ENCODE peak calls at places on chromosomes 7 and 10, in eight cellular contexts. One of them, this sample, is unnamed.

GRCh38 chr7:55212838-55213237 is 152.3 kb upstream of the LANCL2 start:
- DNase-seq in CD8-positive, alpha-beta memory T cell: no peak
- DNase-seq in body of pancreas: no peak
- DNase-seq in psoas muscle: no peak
- DNase-seq in keratinocyte: no peak
- DNase-seq in dorsolateral prefrontal cortex: no peak
- DNase-seq in lower lobe of right lung: no peak
- DNase-seq in right lobe of liver: no peak
- DNase-seq in this sample: no peak

GRCh38 chr10:68897336-68897741 is 3.8 kb upstream of the DDX50 start:
- DNase-seq in dorsolateral prefrontal cortex: no peak
- DNase-seq in psoas muscle: no peak
- DNase-seq in CD8-positive, alpha-beta memory T cell: no peak
- DNase-seq in right lobe of liver: no peak
- DNase-seq in keratinocyte: no peak
- DNase-seq in body of pancreas: peak
- DNase-seq in lower lobe of right lung: no peak
- DNase-seq in this sample: no peak

GRCh38 chr7:106125417-106125816 is 13.3 kb upstream of the SYPL1 start:
- DNase-seq in CD8-positive, alpha-beta memory T cell: no peak
- DNase-seq in keratinocyte: no peak
- DNase-seq in body of pancreas: no peak
- DNase-seq in lower lobe of right lung: no peak
- DNase-seq in psoas muscle: no peak
- DNase-seq in right lobe of liver: no peak
- DNase-seq in dorsolateral prefrontal cortex: no peak
- DNase-seq in this sample: no peak

GRCh38 chr7:539731-540411 is 20.2 kb upstream of the PDGFA start:
- DNase-seq in CD8-positive, alpha-beta memory T cell: no peak
- DNase-seq in right lobe of liver: no peak
- DNase-seq in body of pancreas: peak
- DNase-seq in psoas muscle: no peak
- DNase-seq in keratinocyte: peak
- DNase-seq in lower lobe of right lung: peak
- DNase-seq in dorsolateral prefrontal cortex: no peak
- DNase-seq in this sample: no peak

GRCh38 chr10:116809528-116810500 is 39.5 kb upstream of the ENO4 start:
- DNase-seq in lower lobe of right lung: no peak
- DNase-seq in body of pancreas: peak
- DNase-seq in right lobe of liver: no peak
- DNase-seq in CD8-positive, alpha-beta memory T cell: no peak
- DNase-seq in psoas muscle: no peak
- DNase-seq in dorsolateral prefrontal cortex: no peak
- DNase-seq in keratinocyte: no peak
- DNase-seq in this sample: no peak

GRCh38 chr7:156999611-157000046 is 10.8 kb downstream of the MNX1 start:
- DNase-seq in right lobe of liver: no peak
- DNase-seq in lower lobe of right lung: no peak
- DNase-seq in body of pancreas: no peak
- DNase-seq in keratinocyte: no peak
- DNase-seq in psoas muscle: no peak
- DNase-seq in CD8-positive, alpha-beta memory T cell: no peak
- DNase-seq in dorsolateral prefrontal cortex: no peak
- DNase-seq in this sample: no peak

GRCh38 chr10:20551761-20552160 is 345.4 kb downstream of the NEBL start:
- DNase-seq in body of pancreas: no peak
- DNase-seq in CD8-positive, alpha-beta memory T cell: no peak
- DNase-seq in psoas muscle: no peak
- DNase-seq in lower lobe of right lung: no peak
- DNase-seq in dorsolateral prefrontal cortex: no peak
- DNase-seq in right lobe of liver: no peak
- DNase-seq in keratinocyte: no peak
- DNase-seq in this sample: no peak

GRCh38 chr7:50762337-50762736 is 20.4 kb downstream of the GRB10 start:
- DNase-seq in body of pancreas: no peak
- DNase-seq in dorsolateral prefrontal cortex: no peak
- DNase-seq in CD8-positive, alpha-beta memory T cell: no peak
- DNase-seq in psoas muscle: no peak
- DNase-seq in right lobe of liver: no peak
- DNase-seq in lower lobe of right lung: no peak
- DNase-seq in keratinocyte: peak
- DNase-seq in this sample: no peak

GRCh38 chr10:101110856-101111523 is 20.1 kb upstream of the TLX1 start:
- DNase-seq in dorsolateral prefrontal cortex: no peak
- DNase-seq in right lobe of liver: peak
- DNase-seq in keratinocyte: no peak
- DNase-seq in lower lobe of right lung: no peak
- DNase-seq in psoas muscle: peak
- DNase-seq in CD8-positive, alpha-beta memory T cell: no peak
- DNase-seq in body of pancreas: no peak
- DNase-seq in this sample: no peak

GRCh38 chr10:118272090-118272775 is 69.9 kb downstream of the FAM204A start:
- DNase-seq in dorsolateral prefrontal cortex: no peak
- DNase-seq in keratinocyte: no peak
- DNase-seq in lower lobe of right lung: no peak
- DNase-seq in right lobe of liver: no peak
- DNase-seq in CD8-positive, alpha-beta memory T cell: no peak
- DNase-seq in body of pancreas: no peak
- DNase-seq in psoas muscle: no peak
- DNase-seq in this sample: no peak

GRCh38 chr10:71728218-71728737 is 8.7 kb upstream of the C10orf105 start:
- DNase-seq in CD8-positive, alpha-beta memory T cell: no peak
- DNase-seq in dorsolateral prefrontal cortex: no peak
- DNase-seq in lower lobe of right lung: no peak
- DNase-seq in psoas muscle: no peak
- DNase-seq in body of pancreas: no peak
- DNase-seq in keratinocyte: no peak
- DNase-seq in right lobe of liver: peak
- DNase-seq in this sample: no peak

GRCh38 chr10:48364659-48365405 is 58.4 kb downstream of the MAPK8 start:
- DNase-seq in body of pancreas: no peak
- DNase-seq in keratinocyte: no peak
- DNase-seq in lower lobe of right lung: no peak
- DNase-seq in psoas muscle: no peak
- DNase-seq in CD8-positive, alpha-beta memory T cell: no peak
- DNase-seq in right lobe of liver: no peak
- DNase-seq in dorsolateral prefrontal cortex: no peak
- DNase-seq in this sample: no peak

GRCh38 chr10:17206210-17206709 is 4.8 kb upstream of the TRDMT1 start:
- DNase-seq in dorsolateral prefrontal cortex: no peak
- DNase-seq in right lobe of liver: no peak
- DNase-seq in keratinocyte: no peak
- DNase-seq in lower lobe of right lung: no peak
- DNase-seq in CD8-positive, alpha-beta memory T cell: peak
- DNase-seq in body of pancreas: no peak
- DNase-seq in psoas muscle: no peak
- DNase-seq in this sample: no peak

GRCh38 chr7:117871401-117871777 is 1.9 kb downstream of the CTTNBP2 start:
- DNase-seq in keratinocyte: no peak
- DNase-seq in CD8-positive, alpha-beta memory T cell: no peak
- DNase-seq in dorsolateral prefrontal cortex: no peak
- DNase-seq in body of pancreas: no peak
- DNase-seq in lower lobe of right lung: no peak
- DNase-seq in right lobe of liver: no peak
- DNase-seq in psoas muscle: no peak
- DNase-seq in this sample: no peak

GRCh38 chr7:117872565-117873055 is 631 bp downstream of the CTTNBP2 start:
- DNase-seq in psoas muscle: peak
- DNase-seq in CD8-positive, alpha-beta memory T cell: no peak
- DNase-seq in keratinocyte: no peak
- DNase-seq in right lobe of liver: peak
- DNase-seq in body of pancreas: peak
- DNase-seq in lower lobe of right lung: no peak
- DNase-seq in dorsolateral prefrontal cortex: peak
- DNase-seq in this sample: peak

GRCh38 chr7:117873933-117874530 is 791 bp upstream of the CTTNBP2 start:
- DNase-seq in dorsolateral prefrontal cortex: no peak
- DNase-seq in lower lobe of right lung: no peak
- DNase-seq in keratinocyte: no peak
- DNase-seq in body of pancreas: no peak
- DNase-seq in psoas muscle: no peak
- DNase-seq in right lobe of liver: no peak
- DNase-seq in CD8-positive, alpha-beta memory T cell: no peak
- DNase-seq in this sample: no peak

GRCh38 chr7:117871778-117872538 is 1.3 kb downstream of the CTTNBP2 start:
- DNase-seq in CD8-positive, alpha-beta memory T cell: no peak
- DNase-seq in body of pancreas: peak
- DNase-seq in dorsolateral prefrontal cortex: peak
- DNase-seq in right lobe of liver: peak
- DNase-seq in lower lobe of right lung: no peak
- DNase-seq in psoas muscle: peak
- DNase-seq in keratinocyte: no peak
- DNase-seq in this sample: no peak

DNA sequence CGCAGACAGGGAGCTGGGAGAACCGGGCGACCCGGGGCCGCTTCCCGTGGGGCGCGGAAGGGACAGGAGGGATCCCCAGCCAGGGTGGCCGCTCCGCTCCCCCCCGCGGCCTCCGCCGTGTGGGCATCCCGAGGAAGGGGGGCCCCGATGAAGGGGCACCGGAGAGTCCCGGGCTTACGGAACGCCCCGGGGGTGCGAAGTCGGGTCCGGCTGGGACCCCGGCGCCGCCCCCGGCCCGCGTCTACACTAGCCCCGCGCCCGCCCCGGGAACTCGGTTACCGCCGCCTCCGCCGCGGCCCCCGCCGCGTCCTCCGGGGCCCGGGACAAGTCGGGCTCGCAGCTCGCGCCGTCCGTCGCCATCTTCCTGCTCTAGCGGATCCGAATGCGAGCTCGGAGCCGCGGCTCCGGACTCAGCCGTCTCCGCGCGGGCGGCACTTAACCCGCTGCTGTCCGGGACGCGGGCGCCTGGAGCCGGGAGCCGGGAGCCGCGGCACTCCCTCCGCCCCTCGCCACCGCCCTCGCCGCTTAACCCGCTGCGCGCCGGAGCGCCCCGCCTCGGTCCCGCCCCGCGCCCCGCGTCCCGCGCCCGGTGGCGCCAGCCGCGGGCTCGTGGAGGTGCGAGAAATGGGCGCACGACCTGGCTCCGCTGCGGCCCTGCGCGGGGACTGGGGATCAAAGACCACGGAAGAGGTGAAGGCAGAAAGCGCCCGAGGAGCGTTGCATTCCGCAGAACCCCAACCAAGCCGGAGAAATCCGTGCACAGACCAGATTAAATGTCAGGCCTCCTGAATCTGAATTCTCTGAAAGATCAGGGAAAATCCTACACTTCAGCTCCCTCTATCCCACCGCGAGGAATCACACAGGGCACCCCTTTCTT is at the start of gene CTTNBP2:
- DNase-seq in body of pancreas: peak
- DNase-seq in CD8-positive, alpha-beta memory T cell: no peak
- DNase-seq in lower lobe of right lung: peak
- DNase-seq in dorsolateral prefrontal cortex: peak
- DNase-seq in right lobe of liver: peak
- DNase-seq in keratinocyte: no peak
- DNase-seq in psoas muscle: peak
- DNase-seq in this sample: peak
- H3K27ac ChIP-seq in body of pancreas: peak
- H3K27ac ChIP-seq in CD8-positive, alpha-beta memory T cell: no peak
- H3K27ac ChIP-seq in lower lobe of right lung: peak
- H3K27ac ChIP-seq in dorsolateral prefrontal cortex: peak
- H3K27ac ChIP-seq in right lobe of liver: peak
- H3K27ac ChIP-seq in keratinocyte: no peak
- H3K27ac ChIP-seq in psoas muscle: no peak
- H3K27ac ChIP-seq in this sample: peak

DNA sequence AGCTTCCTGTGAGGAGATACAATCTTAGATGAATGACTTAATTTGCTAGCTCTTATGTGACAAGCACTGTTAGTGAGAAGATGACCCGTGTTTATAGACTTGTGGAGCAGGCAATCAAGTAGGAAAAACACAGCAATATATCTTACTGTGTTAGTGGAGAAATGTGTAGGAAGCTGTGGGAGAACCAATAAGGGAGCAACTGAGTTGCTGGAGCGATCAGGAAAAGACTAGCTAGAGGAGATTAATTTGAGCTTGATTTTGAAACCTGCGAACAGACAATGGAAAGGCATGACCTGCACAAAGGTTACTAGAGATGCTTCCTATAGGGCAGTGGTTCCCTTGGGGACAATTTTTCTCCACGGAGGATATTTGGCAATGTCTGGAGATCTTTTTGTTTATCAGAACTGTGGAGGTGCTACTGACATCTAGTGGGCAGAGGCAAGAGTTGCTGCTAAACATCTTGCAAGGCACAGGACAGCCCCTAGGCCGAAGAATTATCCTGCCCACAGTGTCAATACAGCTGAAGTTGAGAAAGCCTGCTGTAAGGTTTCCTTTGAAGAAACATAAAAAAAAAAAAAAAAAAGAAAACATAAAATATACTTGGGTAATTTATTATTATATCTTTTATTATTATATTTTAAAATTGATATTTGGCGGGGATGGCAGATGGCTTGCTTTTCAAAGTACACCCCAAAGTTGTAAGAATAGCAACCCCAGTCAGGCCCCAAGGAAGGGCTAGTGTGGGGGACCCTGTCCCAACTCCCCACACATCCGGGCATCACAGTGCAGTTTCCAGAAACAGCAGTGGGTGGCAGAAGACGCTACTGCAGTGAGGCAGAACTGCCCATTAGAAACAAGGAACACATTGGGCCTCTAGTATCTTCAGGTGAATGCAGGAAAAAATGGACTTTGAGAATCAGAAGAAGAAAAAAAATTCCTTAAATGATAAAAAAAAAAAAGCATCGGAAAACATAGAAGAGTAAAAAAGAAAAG is 481.5 kb downstream of the SH2D4B start:
- DNase-seq in body of pancreas: peak
- DNase-seq in CD8-positive, alpha-beta memory T cell: no peak
- DNase-seq in dorsolateral prefrontal cortex: no peak
- DNase-seq in psoas muscle: no peak
- DNase-seq in lower lobe of right lung: no peak
- DNase-seq in keratinocyte: no peak
- DNase-seq in right lobe of liver: no peak
- DNase-seq in this sample: peak
- H3K27ac ChIP-seq in body of pancreas: no peak
- H3K27ac ChIP-seq in CD8-positive, alpha-beta memory T cell: no peak
- H3K27ac ChIP-seq in dorsolateral prefrontal cortex: no peak
- H3K27ac ChIP-seq in psoas muscle: no peak
- H3K27ac ChIP-seq in lower lobe of right lung: no peak
- H3K27ac ChIP-seq in keratinocyte: no peak
- H3K27ac ChIP-seq in right lobe of liver: no peak
- H3K27ac ChIP-seq in this sample: no peak

GRCh38 chr10:4062751-4063150 is 277.7 kb upstream of the KLF6 start:
- DNase-seq in CD8-positive, alpha-beta memory T cell: no peak
- DNase-seq in keratinocyte: no peak
- DNase-seq in psoas muscle: no peak
- DNase-seq in body of pancreas: no peak
- DNase-seq in lower lobe of right lung: no peak
- DNase-seq in right lobe of liver: no peak
- DNase-seq in dorsolateral prefrontal cortex: no peak
- DNase-seq in this sample: no peak
- H3K27ac ChIP-seq in CD8-positive, alpha-beta memory T cell: no peak
- H3K27ac ChIP-seq in keratinocyte: no peak
- H3K27ac ChIP-seq in psoas muscle: no peak
- H3K27ac ChIP-seq in body of pancreas: no peak
- H3K27ac ChIP-seq in lower lobe of right lung: no peak
- H3K27ac ChIP-seq in right lobe of liver: no peak
- H3K27ac ChIP-seq in dorsolateral prefrontal cortex: peak
- H3K27ac ChIP-seq in this sample: no peak

DNA sequence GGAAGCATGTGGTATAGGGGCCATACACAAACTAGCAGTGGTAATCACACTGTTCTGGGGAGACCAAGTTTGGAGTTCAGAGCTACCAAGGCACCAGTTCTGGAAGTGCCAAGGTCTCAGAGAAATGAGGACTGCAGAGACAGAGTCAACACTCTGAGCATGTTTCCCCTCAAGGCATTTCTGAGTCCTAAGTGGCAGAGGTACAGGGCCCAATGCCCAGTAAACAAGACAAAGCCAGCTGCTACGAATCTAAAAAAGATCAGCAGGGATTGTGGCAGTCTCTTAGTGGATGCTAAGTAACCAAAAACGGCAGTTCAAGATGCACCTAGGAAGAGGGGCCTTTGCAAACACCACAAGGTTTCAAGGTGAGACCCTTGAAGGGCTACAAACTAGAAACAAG is 271.9 kb downstream of the TNS3 start:
- DNase-seq in dorsolateral prefrontal cortex: no peak
- DNase-seq in lower lobe of right lung: no peak
- DNase-seq in CD8-positive, alpha-beta memory T cell: no peak
- DNase-seq in psoas muscle: no peak
- DNase-seq in right lobe of liver: no peak
- DNase-seq in keratinocyte: no peak
- DNase-seq in body of pancreas: no peak
- DNase-seq in this sample: no peak
- H3K27ac ChIP-seq in dorsolateral prefrontal cortex: peak
- H3K27ac ChIP-seq in lower lobe of right lung: no peak
- H3K27ac ChIP-seq in CD8-positive, alpha-beta memory T cell: no peak
- H3K27ac ChIP-seq in psoas muscle: peak
- H3K27ac ChIP-seq in right lobe of liver: no peak
- H3K27ac ChIP-seq in keratinocyte: no peak
- H3K27ac ChIP-seq in body of pancreas: no peak
- H3K27ac ChIP-seq in this sample: peak